ENCODE peak calls at places on chromosomes 4 and X, in five cellular contexts. C is dorsolateral prefrontal cortex, M is AG10803, A is adrenal gland, Z is foreskin fibroblast. I is an unnamed sample.

GRCh38 chr4:176189891-176190795 is 5.2 kb downstream of the SPATA4 start:
- DNase-seq in C (no peak), M (peak), A (no peak), Z (no peak), I (peak)

GRCh38 chrX:9498236-9498635 is 33.4 kb downstream of the TBL1X start:
- DNase-seq in C (no peak), M (no peak), A (peak), Z (no peak), I (no peak)

GRCh38 chrX:29435396-29435795 is 780.0 kb upstream of the MAGEB2 start:
- DNase-seq in C (no peak), M (peak), A (no peak), Z (no peak), I (no peak)

GRCh38 chr4:16136321-16136720 is 52.5 kb upstream of the PROM1 start:
- DNase-seq in C (no peak), M (peak), A (no peak), Z (no peak), I (no peak)

GRCh38 chr4:52837716-52838558 is 24.2 kb upstream of the RASL11B start:
- DNase-seq in C (no peak), M (peak), A (no peak), Z (peak), I (peak)

GRCh38 chrX:10794203-10794630 is 173.8 kb upstream of the MID1 start:
- DNase-seq in C (no peak), M (peak), A (no peak), Z (no peak), I (no peak)

GRCh38 chrX:137032378-137032694 is 1.5 kb downstream of the GPR101 start:
- DNase-seq in C (no peak), M (no peak), A (no peak), Z (no peak), I (no peak)

GRCh38 chrX:19840899-19841648 is 46.3 kb downstream of the SH3KBP1 start:
- DNase-seq in C (no peak), M (no peak), A (no peak), Z (no peak), I (no peak)

GRCh38 chr4:67475155-67475554 is 70.1 kb downstream of the CENPC start:
- DNase-seq in C (no peak), M (no peak), A (no peak), Z (no peak), I (no peak)

GRCh38 chr4:45324381-45325111 is 598.2 kb upstream of the GNPDA2 start:
- DNase-seq in C (peak), M (no peak), A (no peak), Z (no peak), I (no peak)

GRCh38 chr4:89024051-89024675 is 32.8 kb downstream of the FAM13A start:
- DNase-seq in C (no peak), M (peak), A (peak), Z (peak), I (peak)

GRCh38 chr4:77921701-77922100 is 59.1 kb downstream of the MRPL1 start:
- DNase-seq in C (no peak), M (peak), A (no peak), Z (peak), I (peak)

GRCh38 chr4:78478523-78478922 is 73.0 kb upstream of the ANXA3 start:
- DNase-seq in C (no peak), M (no peak), A (no peak), Z (no peak), I (no peak)

GRCh38 chr4:81021995-81022394 is 8.5 kb upstream of the BMP3 start:
- DNase-seq in C (no peak), M (no peak), A (no peak), Z (no peak), I (no peak)

GRCh38 chrX:95629737-95630136 is 1054.9 kb upstream of the DIAPH2 start:
- DNase-seq in C (no peak), M (no peak), A (no peak), Z (no peak), I (no peak)

GRCh38 chrX:110383414-110383813 is 24.8 kb downstream of the RTL9 start:
- DNase-seq in C (no peak), M (peak), A (no peak), Z (peak), I (peak)

GRCh38 chrX:74500067-74500466 is 78.8 kb downstream of the SLC16A2 start:
- DNase-seq in C (no peak), M (no peak), A (no peak), Z (no peak), I (no peak)

GRCh38 chr4:113094802-113095201 is 45.3 kb downstream of the ANK2 start:
- DNase-seq in C (no peak), M (peak), A (no peak), Z (peak), I (peak)

GRCh38 chrX:39772057-39772832 is 325.5 kb downstream of the BCOR start:
- DNase-seq in C (no peak), M (no peak), A (peak), Z (no peak), I (no peak)

GRCh38 chr4:5800496-5800895 is 89.5 kb downstream of the EVC start:
- DNase-seq in C (peak), M (no peak), A (no peak), Z (no peak), I (no peak)

GRCh38 chrX:18290200-18290599 is 64.3 kb downstream of the SCML2 start:
- DNase-seq in C (no peak), M (peak), A (no peak), Z (no peak), I (no peak)

GRCh38 chr4:19309365-19309764 is 942.3 kb upstream of the SLIT2 start:
- DNase-seq in C (no peak), M (peak), A (no peak), Z (peak), I (peak)

GRCh38 chrX:123817288-123817894 is 42.5 kb upstream of the XIAP start:
- DNase-seq in C (no peak), M (no peak), A (no peak), Z (no peak), I (no peak)

GRCh38 chrX:135345328-135345645 is 36.0 kb downstream of the ETDC start:
- DNase-seq in C (no peak), M (peak), A (peak), Z (peak), I (peak)

GRCh38 chrX:28693101-28693500 is 105.9 kb downstream of the IL1RAPL1 start:
- DNase-seq in C (no peak), M (no peak), A (no peak), Z (no peak), I (no peak)

GRCh38 chrX:23504540-23504884 is 162.8 kb upstream of the PRDX4 start:
- DNase-seq in C (no peak), M (no peak), A (no peak), Z (no peak), I (no peak)

GRCh38 chr4:113090954-113091353 is 41.5 kb downstream of the ANK2 start:
- DNase-seq in C (no peak), M (no peak), A (no peak), Z (no peak), I (no peak)

GRCh38 chrX:10875995-10876394 is 235.1 kb upstream of the HCCS start:
- DNase-seq in C (no peak), M (no peak), A (no peak), Z (no peak), I (no peak)

GRCh38 chrX:1358793-1359476 is 22.4 kb downstream of the IL3RA start:
- DNase-seq in C (no peak), M (no peak), A (no peak), Z (no peak), I (no peak)

GRCh38 chr4:99811850-99812249 is 4.8 kb upstream of the DAPP1 start:
- DNase-seq in C (no peak), M (peak), A (no peak), Z (no peak), I (peak)

GRCh38 chr4:24551492-24552330 is 32.6 kb downstream of the DHX15 start:
- DNase-seq in C (no peak), M (no peak), A (no peak), Z (no peak), I (no peak)
- TF ChIP-seq CTCF in C (peak), M (peak), A (no peak), Z (peak), I (peak)

DNA sequence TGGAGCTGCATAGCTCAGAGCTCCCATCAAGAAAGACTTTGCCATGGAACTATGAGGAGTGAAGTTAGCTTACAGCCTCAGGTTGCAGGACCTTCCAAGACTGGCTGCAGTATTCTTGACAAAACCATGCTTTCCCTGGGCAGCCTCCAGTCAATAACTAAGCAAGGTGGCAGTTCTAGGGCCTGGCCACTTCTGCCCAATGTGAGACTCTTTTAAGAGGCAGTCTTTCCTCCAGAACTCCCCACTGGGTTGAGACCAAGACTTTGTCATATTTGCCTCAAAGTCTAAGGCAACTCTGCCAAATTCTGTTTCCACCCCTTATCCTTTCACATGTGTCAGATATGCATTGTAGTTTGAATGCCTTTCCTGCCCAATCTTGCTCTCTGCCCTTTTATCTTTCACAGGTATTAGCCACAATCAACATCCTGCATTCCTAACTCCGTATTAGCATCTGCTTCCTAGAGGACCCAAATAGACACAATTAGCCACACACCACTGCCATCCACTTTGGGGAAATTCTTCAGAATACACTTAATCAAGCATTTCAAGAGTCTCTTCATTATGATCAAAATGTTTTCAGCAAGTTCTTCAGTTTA is 17.7 kb upstream of the SLC25A43 start:
- DNase-seq in C (no peak), M (no peak), A (no peak), Z (no peak), I (no peak)
- TF ChIP-seq CTCF in C (no peak), M (no peak), A (no peak), Z (no peak), I (no peak)

GRCh38 chr4:166087569-166087968 is 214.5 kb downstream of the TLL1 start:
- DNase-seq in C (no peak), M (no peak), A (no peak), Z (no peak), I (no peak)
- TF ChIP-seq CTCF in C (no peak), M (no peak), A (no peak), Z (no peak), I (no peak)

DNA sequence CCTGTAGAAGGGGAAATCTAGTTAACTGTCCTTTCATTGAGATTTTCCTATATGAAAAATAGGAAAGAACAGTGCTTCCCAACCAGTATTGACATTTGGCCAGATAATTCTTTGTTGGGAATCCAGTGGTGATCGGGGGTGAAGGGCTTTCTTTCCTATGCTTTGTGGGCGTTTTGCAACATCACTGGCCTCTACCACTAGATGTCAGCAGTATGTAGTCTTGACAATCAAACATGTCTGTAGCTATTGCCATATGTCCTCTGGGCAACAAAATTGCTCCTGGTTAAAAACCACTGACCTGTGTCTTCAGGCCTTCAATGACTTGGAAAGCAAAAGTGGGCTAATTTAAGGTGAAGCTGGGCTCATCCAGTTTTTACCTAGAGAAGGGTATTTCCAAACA is 658.5 kb downstream of the DACH2 start:
- DNase-seq in C (no peak), M (no peak), A (no peak), Z (no peak), I (no peak)
- TF ChIP-seq CTCF in C (peak), M (no peak), A (no peak), Z (no peak), I (peak)

GRCh38 chrX:85029043-85029442 is 25.4 kb downstream of the APOOL start:
- DNase-seq in C (no peak), M (no peak), A (no peak), Z (no peak), I (no peak)
- TF ChIP-seq CTCF in C (no peak), M (no peak), A (no peak), Z (no peak), I (no peak)

GRCh38 chrX:30504309-30504708 is 73.3 kb downstream of the TASL start:
- DNase-seq in C (no peak), M (peak), A (no peak), Z (no peak), I (peak)
- TF ChIP-seq CTCF in C (peak), M (peak), A (peak), Z (no peak), I (peak)

GRCh38 chr4:95178938-95179337 is 369.8 kb downstream of the UNC5C start:
- DNase-seq in C (no peak), M (no peak), A (no peak), Z (no peak), I (no peak)

GRCh38 chr4:95180531-95181315 is 368.1 kb downstream of the UNC5C start:
- DNase-seq in C (no peak), M (no peak), A (no peak), Z (no peak), I (no peak)

GRCh38 chr4:95183656-95184408 is 364.9 kb downstream of the UNC5C start:
- DNase-seq in C (no peak), M (no peak), A (no peak), Z (no peak), I (no peak)

GRCh38 chr4:95181446-95182306 is 367.1 kb downstream of the UNC5C start:
- DNase-seq in C (no peak), M (peak), A (no peak), Z (no peak), I (no peak)
- TF ChIP-seq CTCF in C (no peak), M (no peak), A (no peak), Z (no peak), I (no peak)

DNA sequence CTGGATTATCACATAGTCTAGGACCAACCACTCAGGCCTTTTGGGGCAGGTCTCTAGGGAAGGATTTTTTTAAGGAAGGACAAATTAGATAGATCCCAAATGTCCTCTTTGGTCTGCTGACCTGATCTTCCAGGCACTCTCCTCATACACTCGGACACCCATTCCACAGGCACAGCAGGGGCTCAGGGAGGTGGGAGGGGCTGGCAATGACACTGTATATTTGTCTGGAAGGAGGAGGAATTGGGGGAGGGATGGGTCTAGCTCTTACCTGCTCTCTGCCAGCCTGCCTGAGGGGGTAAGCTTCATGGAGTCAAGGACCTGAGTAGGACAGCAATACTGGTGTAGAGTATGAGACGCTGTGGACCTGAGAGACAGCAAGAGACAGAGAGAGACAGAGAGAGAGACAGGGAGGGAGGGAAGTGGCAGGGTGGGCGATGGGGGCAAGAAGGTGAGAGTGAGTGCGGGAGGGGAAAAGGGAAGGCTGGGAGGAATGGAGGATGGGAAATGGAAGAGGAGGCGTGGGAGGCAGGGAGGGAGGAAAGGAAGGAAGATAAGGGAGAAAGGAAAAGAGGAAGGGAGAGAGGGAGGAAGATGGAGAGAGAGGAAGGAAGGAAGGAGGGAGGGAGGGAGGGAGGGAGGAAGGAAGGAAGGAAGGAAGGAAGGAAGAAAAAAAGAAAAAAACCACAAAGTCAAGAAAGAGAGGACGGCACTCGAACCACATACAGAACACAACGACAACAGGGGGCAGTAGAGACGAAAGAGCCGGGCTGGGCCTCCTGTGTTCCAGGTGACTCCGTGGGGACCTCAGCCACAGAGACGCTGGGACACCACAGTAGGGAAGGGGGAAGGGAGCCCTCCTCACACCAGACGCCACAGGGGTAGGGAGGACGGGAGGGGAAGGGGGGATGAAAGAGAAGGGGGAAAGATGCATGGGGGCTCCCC is 1.8 kb downstream of the IQSEC2 start:
- DNase-seq in C (no peak), M (no peak), A (no peak), Z (no peak), I (no peak)
- TF ChIP-seq CTCF in C (no peak), M (no peak), A (no peak), Z (no peak), I (no peak)